ENCODE peak calls at places on chromosomes 2 and 18, in five cellular contexts. One of them, this sample, is unnamed. For H3K27me3 and H3K4me1, the result is how much of the 10 kb centered on the place peaks cover.

GRCh38 chr18:79769698-79770500 is 27.8 kb upstream of the KCNG2 start:
- DNase-seq in thyroid gland: no peak
- DNase-seq in right lobe of liver: no peak
- DNase-seq in heart left ventricle: no peak
- DNase-seq in adrenal gland: no peak
- DNase-seq in this sample: no peak

GRCh38 chr2:123826729-123827271 is 198.3 kb upstream of the CNTNAP5 start:
- DNase-seq in thyroid gland: no peak
- DNase-seq in adrenal gland: no peak
- DNase-seq in heart left ventricle: no peak
- DNase-seq in right lobe of liver: no peak
- DNase-seq in this sample: peak

GRCh38 chr2:14288016-14288415 is 344.5 kb upstream of the LRATD1 start:
- DNase-seq in adrenal gland: no peak
- DNase-seq in heart left ventricle: no peak
- DNase-seq in thyroid gland: no peak
- DNase-seq in right lobe of liver: no peak
- DNase-seq in this sample: no peak

GRCh38 chr18:76564117-76564516 is 69.1 kb upstream of the ZNF516 start:
- DNase-seq in heart left ventricle: no peak
- DNase-seq in right lobe of liver: no peak
- DNase-seq in thyroid gland: no peak
- DNase-seq in adrenal gland: no peak
- DNase-seq in this sample: no peak

GRCh38 chr2:76330865-76331264 is 620.1 kb upstream of the GCFC2 start:
- DNase-seq in right lobe of liver: no peak
- DNase-seq in thyroid gland: no peak
- DNase-seq in heart left ventricle: no peak
- DNase-seq in adrenal gland: no peak
- DNase-seq in this sample: no peak

GRCh38 chr2:48210189-48210588 is 303.9 kb upstream of the FBXO11 start:
- DNase-seq in adrenal gland: no peak
- DNase-seq in right lobe of liver: no peak
- DNase-seq in heart left ventricle: no peak
- DNase-seq in thyroid gland: no peak
- DNase-seq in this sample: no peak

GRCh38 chr2:85221291-85221690 is 88.1 kb downstream of the TCF7L1 start:
- DNase-seq in adrenal gland: no peak
- DNase-seq in heart left ventricle: no peak
- DNase-seq in right lobe of liver: no peak
- DNase-seq in thyroid gland: no peak
- DNase-seq in this sample: peak

GRCh38 chr2:84631985-84632384 is 115.7 kb downstream of the DNAH6 start:
- DNase-seq in thyroid gland: no peak
- DNase-seq in heart left ventricle: no peak
- DNase-seq in adrenal gland: no peak
- DNase-seq in right lobe of liver: peak
- DNase-seq in this sample: no peak

GRCh38 chr2:137802038-137802437 is 162.2 kb upstream of the HNMT start:
- DNase-seq in thyroid gland: no peak
- DNase-seq in right lobe of liver: no peak
- DNase-seq in heart left ventricle: no peak
- DNase-seq in adrenal gland: no peak
- DNase-seq in this sample: peak

GRCh38 chr2:1512321-1513289 is 99.3 kb downstream of the TPO start:
- DNase-seq in heart left ventricle: no peak
- DNase-seq in right lobe of liver: no peak
- DNase-seq in thyroid gland: no peak
- DNase-seq in adrenal gland: no peak
- DNase-seq in this sample: no peak

GRCh38 chr2:176484838-176485237 is 215.6 kb downstream of the MTX2 start:
- DNase-seq in adrenal gland: no peak
- DNase-seq in right lobe of liver: no peak
- DNase-seq in thyroid gland: no peak
- DNase-seq in heart left ventricle: no peak
- DNase-seq in this sample: no peak

GRCh38 chr2:60353863-60354262 is 199.6 kb downstream of the BCL11A start:
- DNase-seq in heart left ventricle: no peak
- DNase-seq in adrenal gland: no peak
- DNase-seq in thyroid gland: no peak
- DNase-seq in right lobe of liver: no peak
- DNase-seq in this sample: no peak

GRCh38 chr2:95061601-95062183 is 36.2 kb downstream of the MAL start:
- DNase-seq in adrenal gland: no peak
- DNase-seq in heart left ventricle: no peak
- DNase-seq in right lobe of liver: no peak
- DNase-seq in thyroid gland: no peak
- DNase-seq in this sample: no peak

GRCh38 chr2:95062247-95062646 is 36.7 kb downstream of the MAL start:
- DNase-seq in heart left ventricle: no peak
- DNase-seq in adrenal gland: no peak
- DNase-seq in right lobe of liver: no peak
- DNase-seq in thyroid gland: no peak
- DNase-seq in this sample: no peak

GRCh38 chr2:95059656-95060370 is 34.3 kb downstream of the MAL start:
- DNase-seq in heart left ventricle: no peak
- DNase-seq in thyroid gland: no peak
- DNase-seq in right lobe of liver: no peak
- DNase-seq in adrenal gland: no peak
- DNase-seq in this sample: no peak

GRCh38 chr2:95060446-95061118 is 35.1 kb downstream of the MAL start:
- DNase-seq in right lobe of liver: no peak
- DNase-seq in heart left ventricle: no peak
- DNase-seq in thyroid gland: no peak
- DNase-seq in adrenal gland: no peak
- DNase-seq in this sample: no peak

DNA sequence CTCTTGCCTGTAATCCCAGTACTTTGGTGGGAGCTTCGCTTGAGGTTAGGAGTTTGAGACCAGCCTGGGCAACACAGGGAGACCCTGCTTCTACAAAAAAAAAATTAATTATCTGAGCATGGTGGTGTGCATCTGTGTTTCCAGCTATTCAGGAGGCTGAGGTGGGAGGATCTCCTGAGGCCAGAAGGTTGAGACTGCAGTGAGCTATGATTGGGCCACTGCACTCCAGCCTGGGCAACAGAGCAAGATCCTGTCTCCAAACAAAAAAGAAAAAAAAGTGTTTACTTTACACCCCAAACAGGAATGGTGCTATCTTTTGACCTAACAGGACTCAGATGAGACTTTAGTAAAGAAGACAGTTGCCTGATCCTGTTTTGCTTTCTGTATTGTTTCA is 35.6 kb downstream of the MAL start:
- DNase-seq in thyroid gland: no peak
- DNase-seq in heart left ventricle: no peak
- DNase-seq in right lobe of liver: no peak
- DNase-seq in adrenal gland: no peak
- DNase-seq in this sample: no peak
- TF ChIP-seq POLR2A in thyroid gland: no peak
- TF ChIP-seq POLR2A in heart left ventricle: no peak
- TF ChIP-seq POLR2A in right lobe of liver: no peak
- TF ChIP-seq POLR2A in adrenal gland: no peak
- TF ChIP-seq POLR2A in this sample: no peak

GRCh38 chr18:75206637-75207297 is 2.2 kb downstream of the PTGR3 start:
- DNase-seq in adrenal gland: no peak
- DNase-seq in thyroid gland: no peak
- DNase-seq in right lobe of liver: no peak
- DNase-seq in heart left ventricle: no peak
- DNase-seq in this sample: no peak

GRCh38 chr18:75207298-75208054 is 1.5 kb downstream of the PTGR3 start:
- DNase-seq in heart left ventricle: no peak
- DNase-seq in adrenal gland: no peak
- DNase-seq in right lobe of liver: no peak
- DNase-seq in thyroid gland: peak
- DNase-seq in this sample: no peak

GRCh38 chr18:75204262-75204977 is 4.5 kb downstream of the PTGR3 start:
- DNase-seq in heart left ventricle: peak
- DNase-seq in adrenal gland: no peak
- DNase-seq in thyroid gland: peak
- DNase-seq in right lobe of liver: no peak
- DNase-seq in this sample: no peak

GRCh38 chr18:75204978-75205759 is 3.8 kb downstream of the PTGR3 start:
- DNase-seq in right lobe of liver: no peak
- DNase-seq in thyroid gland: no peak
- DNase-seq in heart left ventricle: no peak
- DNase-seq in adrenal gland: no peak
- DNase-seq in this sample: no peak

DNA sequence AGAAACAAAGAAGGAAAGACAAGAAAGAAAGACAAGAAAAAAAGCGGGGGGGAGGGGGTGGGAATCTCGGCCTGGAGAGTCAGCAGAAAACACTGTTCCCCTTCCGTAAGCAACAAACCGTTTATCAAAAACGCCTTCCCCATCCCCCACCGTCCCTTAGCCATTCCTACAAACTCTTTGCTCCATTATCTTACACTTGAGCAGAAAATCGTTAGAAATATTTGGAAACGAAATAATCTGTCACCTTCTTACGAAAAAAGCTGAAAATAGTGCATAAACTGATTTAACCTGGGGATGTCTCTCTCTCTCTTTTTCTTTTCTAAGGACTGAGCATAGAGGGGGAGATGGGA is 3.2 kb downstream of the PTGR3 start:
- DNase-seq in thyroid gland: no peak
- DNase-seq in heart left ventricle: no peak
- DNase-seq in adrenal gland: no peak
- DNase-seq in right lobe of liver: no peak
- DNase-seq in this sample: no peak
- H3K27me3 ChIP-seq in thyroid gland: under half
- H3K27me3 ChIP-seq in heart left ventricle: under half
- H3K27me3 ChIP-seq in adrenal gland: under half
- H3K27me3 ChIP-seq in right lobe of liver: under half
- H3K27me3 ChIP-seq in this sample: under half

GRCh38 chr2:200661477-200661876 is 75.7 kb downstream of the AOX1 start:
- DNase-seq in adrenal gland: no peak
- DNase-seq in heart left ventricle: no peak
- DNase-seq in right lobe of liver: no peak
- DNase-seq in thyroid gland: no peak
- DNase-seq in this sample: no peak
- H3K4me1 ChIP-seq in adrenal gland: under half
- H3K4me1 ChIP-seq in heart left ventricle: under half
- H3K4me1 ChIP-seq in right lobe of liver: under half
- H3K4me1 ChIP-seq in thyroid gland: under half
- H3K4me1 ChIP-seq in this sample: under half

DNA sequence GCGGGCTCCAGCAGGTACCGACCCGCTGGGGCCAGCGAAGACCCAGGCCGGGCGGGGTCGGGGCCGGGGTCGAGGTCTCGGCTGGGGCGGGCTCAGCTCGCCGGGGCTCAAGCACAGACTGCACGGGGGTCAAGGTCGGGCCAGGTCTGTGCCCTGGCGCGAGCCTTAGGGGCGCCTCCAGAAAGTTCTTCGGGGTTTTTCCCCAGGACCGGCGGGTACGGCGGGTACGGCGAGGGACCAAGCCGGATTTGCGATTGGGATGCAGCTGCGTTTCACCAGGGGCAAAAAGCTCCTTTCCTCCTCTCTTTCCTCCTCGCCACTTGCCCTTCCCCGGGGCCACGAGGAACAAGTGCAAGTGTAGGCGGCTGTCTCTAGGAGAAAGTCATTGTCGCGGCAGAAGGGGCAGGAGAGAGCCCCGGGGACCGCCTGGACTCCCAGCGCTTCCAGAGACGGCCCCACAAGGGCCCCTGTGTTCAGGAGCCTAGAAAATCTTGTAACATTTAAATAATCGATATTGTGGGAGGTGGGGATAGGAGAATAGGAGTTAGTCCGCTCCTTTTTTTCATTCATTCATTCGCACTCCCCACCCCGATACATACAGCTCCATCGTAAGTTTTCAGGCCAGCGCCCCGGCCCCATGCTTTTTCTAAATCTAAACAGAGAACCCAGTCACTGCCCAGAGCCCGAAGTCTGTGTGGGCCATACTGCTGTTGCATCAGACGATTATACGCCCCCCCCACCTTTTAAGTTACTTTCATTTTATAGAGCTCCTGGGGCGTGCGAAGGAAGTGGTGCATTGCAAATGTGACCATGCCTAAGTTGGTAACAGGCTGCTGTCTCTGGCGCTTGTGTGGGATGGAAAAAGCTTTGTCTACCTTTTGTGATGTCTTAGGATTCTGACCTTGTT is 679 bp downstream of the PMAIP1 start:
- DNase-seq in thyroid gland: peak
- DNase-seq in heart left ventricle: peak
- DNase-seq in adrenal gland: no peak
- DNase-seq in right lobe of liver: no peak
- DNase-seq in this sample: peak
- TF ChIP-seq POLR2A in thyroid gland: no peak
- TF ChIP-seq POLR2A in heart left ventricle: no peak
- TF ChIP-seq POLR2A in adrenal gland: no peak
- TF ChIP-seq POLR2A in right lobe of liver: no peak
- TF ChIP-seq POLR2A in this sample: no peak

GRCh38 chr2:67627456-67627855 is 230.3 kb downstream of the ETAA1 start:
- DNase-seq in thyroid gland: no peak
- DNase-seq in right lobe of liver: no peak
- DNase-seq in heart left ventricle: no peak
- DNase-seq in adrenal gland: no peak
- DNase-seq in this sample: no peak
- H3K27me3 ChIP-seq in thyroid gland: under half
- H3K27me3 ChIP-seq in right lobe of liver: under half
- H3K27me3 ChIP-seq in heart left ventricle: under half
- H3K27me3 ChIP-seq in adrenal gland: under half
- H3K27me3 ChIP-seq in this sample: under half

GRCh38 chr2:65231892-65232477 is 4.4 kb downstream of the ACTR2 start:
- DNase-seq in thyroid gland: no peak
- DNase-seq in right lobe of liver: no peak
- DNase-seq in heart left ventricle: no peak
- DNase-seq in adrenal gland: no peak
- DNase-seq in this sample: no peak
- H3K4me1 ChIP-seq in thyroid gland: under half
- H3K4me1 ChIP-seq in right lobe of liver: under half
- H3K4me1 ChIP-seq in heart left ventricle: half or more
- H3K4me1 ChIP-seq in adrenal gland: under half
- H3K4me1 ChIP-seq in this sample: under half

DNA sequence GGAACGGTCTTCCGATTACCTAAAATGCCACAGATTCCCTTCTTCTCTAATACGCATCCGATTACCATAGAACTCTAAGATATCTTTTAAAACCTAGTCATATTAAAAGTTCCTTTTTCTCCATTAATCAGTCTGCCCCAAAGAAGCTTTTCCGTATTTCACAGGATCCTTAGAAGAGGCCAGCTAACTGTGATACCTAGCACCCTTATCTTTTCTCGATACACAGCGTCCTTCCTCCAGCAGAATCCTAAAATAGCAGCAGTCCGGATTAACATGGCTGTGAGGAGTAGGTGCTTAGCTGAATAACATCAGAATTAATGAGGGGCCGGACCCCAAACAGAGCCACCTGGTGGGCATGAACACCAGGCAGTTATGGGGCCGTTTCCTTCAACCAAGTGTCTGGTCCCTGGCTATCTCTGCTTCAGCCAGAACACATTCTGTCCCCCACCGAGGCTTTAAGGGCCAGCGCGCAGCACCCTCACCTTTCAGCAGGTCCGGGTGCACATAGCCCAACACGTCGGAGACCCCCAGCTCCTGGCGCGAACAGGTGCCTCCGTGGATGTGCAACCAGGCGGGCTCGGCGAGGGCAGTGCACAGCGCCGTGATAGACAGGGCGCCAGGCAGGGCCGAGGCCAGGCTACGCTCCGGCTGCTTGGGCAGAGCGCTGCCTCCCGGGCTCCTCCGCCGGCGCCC is 995 bp downstream of the TMEM127 start:
- DNase-seq in right lobe of liver: peak
- DNase-seq in thyroid gland: peak
- DNase-seq in heart left ventricle: peak
- DNase-seq in adrenal gland: no peak
- DNase-seq in this sample: peak
- TF ChIP-seq POLR2A in right lobe of liver: no peak
- TF ChIP-seq POLR2A in thyroid gland: no peak
- TF ChIP-seq POLR2A in heart left ventricle: no peak
- TF ChIP-seq POLR2A in adrenal gland: no peak
- TF ChIP-seq POLR2A in this sample: no peak

GRCh38 chr2:218960196-218961165 is 1.0 kb downstream of the CDK5R2 start:
- DNase-seq in heart left ventricle: no peak
- DNase-seq in adrenal gland: no peak
- DNase-seq in thyroid gland: no peak
- DNase-seq in right lobe of liver: no peak
- DNase-seq in this sample: no peak
- H3K27me3 ChIP-seq in heart left ventricle: half or more
- H3K27me3 ChIP-seq in adrenal gland: half or more
- H3K27me3 ChIP-seq in thyroid gland: under half
- H3K27me3 ChIP-seq in right lobe of liver: under half
- H3K27me3 ChIP-seq in this sample: under half